ENCODE peak calls at places on chromosomes 12 and 14, in eight cellular contexts. H, P, A, J, N, B, R and I are unnamed samples.

GRCh38 chr12:31118347-31118830 is 44.7 kb downstream of the DDX11 start:
- DNase-seq in H (peak), P (no peak), A (no peak), J (peak), N (peak), B (no peak), R (peak), I (peak)

GRCh38 chr12:4610481-4610880 is 38.4 kb downstream of the AKAP3 start:
- DNase-seq in H (peak), P (no peak), A (no peak), J (no peak), N (no peak), B (no peak), R (no peak), I (no peak)

GRCh38 chr14:74898694-74899093 is 17.0 kb downstream of the DLST start:
- DNase-seq in H (no peak), P (no peak), A (no peak), J (no peak), N (peak), B (no peak), R (no peak), I (no peak)

GRCh38 chr14:63045612-63046320 is 508 bp upstream of the KCNH5 start:
- DNase-seq in H (peak), P (no peak), A (peak), J (peak), N (peak), B (no peak), R (peak), I (no peak)

GRCh38 chr14:90678420-90678819 is 137.8 kb downstream of the TTC7B start:
- DNase-seq in H (no peak), P (no peak), A (no peak), J (no peak), N (no peak), B (no peak), R (no peak), I (no peak)

GRCh38 chr14:33393895-33394405 is 455.3 kb downstream of the NPAS3 start:
- DNase-seq in H (no peak), P (no peak), A (no peak), J (no peak), N (no peak), B (no peak), R (no peak), I (no peak)

GRCh38 chr12:76449572-76449971 is 101.4 kb upstream of the BBS10 start:
- DNase-seq in H (no peak), P (no peak), A (no peak), J (no peak), N (no peak), B (peak), R (no peak), I (no peak)

GRCh38 chr14:73723411-73723798 is 9.2 kb upstream of the PNMA1 start:
- DNase-seq in H (no peak), P (no peak), A (no peak), J (no peak), N (no peak), B (peak), R (no peak), I (no peak)

GRCh38 chr14:104580961-104581360 is 1.4 kb downstream of the C14orf180 start:
- DNase-seq in H (no peak), P (no peak), A (no peak), J (no peak), N (peak), B (no peak), R (peak), I (no peak)

GRCh38 chr12:1906579-1906978 is 11.9 kb downstream of the CACNA2D4 start:
- DNase-seq in H (no peak), P (no peak), A (no peak), J (no peak), N (no peak), B (no peak), R (no peak), I (no peak)

GRCh38 chr12:122250047-122250446 is 16.2 kb downstream of the VPS33A start:
- DNase-seq in H (no peak), P (no peak), A (no peak), J (no peak), N (no peak), B (no peak), R (no peak), I (no peak)

GRCh38 chr14:50501642-50502041 is 30.7 kb downstream of the MAP4K5 start:
- DNase-seq in H (no peak), P (no peak), A (no peak), J (no peak), N (no peak), B (peak), R (no peak), I (no peak)

GRCh38 chr12:80364056-80364455 is 80.0 kb upstream of the PTPRQ start:
- DNase-seq in H (no peak), P (no peak), A (no peak), J (no peak), N (no peak), B (peak), R (no peak), I (no peak)
- TF ChIP-seq EZH2phosphoT487 in H (no peak), P (no peak), A (no peak), J (no peak), N (no peak), B (no peak), R (no peak), I (no peak)

GRCh38 chr14:106883218-106883692 is 1356.9 kb downstream of the TMEM121 start:
- DNase-seq in H (peak), P (no peak), A (no peak), J (no peak), N (no peak), B (peak), R (peak), I (peak)
- TF ChIP-seq CTCF in H (peak), P (peak), A (peak), J (peak), N (peak), B (peak), R (peak), I (peak)

GRCh38 chr14:29320261-29320660 is 553.7 kb downstream of the FOXG1 start:
- DNase-seq in H (no peak), P (no peak), A (no peak), J (no peak), N (peak), B (no peak), R (no peak), I (no peak)
- TF ChIP-seq EZH2phosphoT487 in H (no peak), P (no peak), A (no peak), J (no peak), N (no peak), B (no peak), R (no peak), I (no peak)

GRCh38 chr14:70809238-70810214 is at the start of gene MAP3K9:
- DNase-seq in H (peak), P (peak), A (peak), J (peak), N (peak), B (peak), R (peak), I (peak)
- TF ChIP-seq CTCF in H (no peak), P (no peak), A (no peak), J (no peak), N (no peak), B (no peak), R (no peak), I (no peak)

DNA sequence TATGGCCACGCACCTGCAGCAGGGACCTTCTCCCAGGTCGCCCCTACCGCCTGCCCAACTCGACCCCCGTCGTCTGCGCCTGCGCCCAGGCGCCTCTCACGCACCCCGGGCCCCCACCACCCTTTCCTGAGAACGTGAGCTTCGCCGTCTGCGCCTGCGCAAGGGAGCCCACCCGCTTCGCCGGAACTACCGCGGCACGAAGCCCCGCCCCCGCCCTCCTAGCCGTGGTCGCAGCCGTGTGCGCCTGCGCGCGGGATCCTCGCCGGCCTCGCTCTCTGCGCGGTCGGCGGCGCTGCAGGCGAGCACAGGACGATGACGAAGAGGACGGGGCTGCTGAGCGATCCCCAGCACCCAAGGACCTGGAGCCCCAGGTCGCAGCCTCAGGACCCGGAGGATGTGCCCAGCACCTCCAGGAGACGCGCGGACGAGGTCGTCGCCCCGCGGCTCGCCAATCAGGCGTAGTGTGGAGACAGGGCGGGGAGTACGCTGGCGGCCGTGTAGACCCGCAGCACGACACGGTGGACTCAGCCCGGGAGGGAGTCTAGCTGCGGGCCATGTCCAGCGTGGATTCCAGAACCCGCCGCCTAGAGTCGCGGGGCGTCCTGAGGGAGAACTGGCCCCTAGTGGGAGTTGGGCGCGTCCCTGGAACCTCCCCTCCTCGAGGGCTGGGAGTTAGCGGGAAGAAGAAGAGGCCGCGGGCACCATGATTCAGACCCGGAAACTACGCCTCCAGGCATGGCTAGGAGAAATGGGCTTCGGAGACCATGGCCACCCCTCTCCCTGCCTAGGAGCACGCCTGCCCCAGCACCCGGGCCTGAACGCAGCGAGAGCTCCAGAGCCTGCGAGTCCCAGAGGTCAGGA is 1120.8 kb upstream of the TMEM132C start:
- DNase-seq in H (peak), P (peak), A (no peak), J (no peak), N (no peak), B (no peak), R (peak), I (no peak)
- TF ChIP-seq EZH2phosphoT487 in H (no peak), P (no peak), A (no peak), J (no peak), N (no peak), B (no peak), R (no peak), I (no peak)

GRCh38 chr12:3247596-3248270 is 170.6 kb downstream of the TSPAN9 start:
- DNase-seq in H (no peak), P (no peak), A (no peak), J (no peak), N (no peak), B (no peak), R (peak), I (no peak)
- TF ChIP-seq CTCF in H (no peak), P (no peak), A (no peak), J (no peak), N (no peak), B (no peak), R (no peak), I (no peak)

DNA sequence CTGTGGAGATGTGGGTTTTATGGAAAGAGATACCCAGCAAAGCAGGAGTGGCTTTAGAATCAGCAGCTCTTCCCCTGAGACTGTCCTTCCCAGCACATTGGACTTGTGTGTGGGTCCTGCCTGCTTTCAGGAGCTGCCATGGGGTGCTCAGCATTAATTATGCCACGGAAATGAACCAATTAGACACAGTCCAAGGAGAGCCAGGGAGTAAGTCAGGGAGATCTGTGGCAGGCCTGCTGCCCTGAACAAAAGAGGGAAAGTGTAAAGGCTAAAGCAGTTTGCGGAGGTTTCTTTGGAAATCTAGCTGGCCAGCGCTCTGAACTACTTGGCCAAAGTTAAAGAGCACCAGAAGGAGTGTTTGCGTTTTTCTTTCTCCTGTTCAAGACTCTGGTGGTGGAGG is 65.7 kb upstream of the SRSF5 start:
- DNase-seq in H (no peak), P (no peak), A (no peak), J (peak), N (no peak), B (no peak), R (no peak), I (no peak)
- TF ChIP-seq EZH2phosphoT487 in H (no peak), P (no peak), A (no peak), J (no peak), N (no peak), B (no peak), R (no peak), I (no peak)